ENCODE peak calls at places on chromosomes 4 and X, in four cellular contexts. W is K562, F is SK-N-SH, Y is HepG2. X is an unnamed sample.

GRCh38 chr4:75142377-75142776 is 209.5 kb downstream of the PARM1 start:
- DNase-seq in F (no peak), W (no peak), Y (no peak), X (no peak)

GRCh38 chrX:97310373-97310772 is 426.7 kb downstream of the RPA4 start:
- DNase-seq in F (no peak), W (peak), Y (no peak), X (peak)

GRCh38 chr4:129364747-129365452 is 268.9 kb downstream of the C4orf33 start:
- DNase-seq in W (no peak), Y (no peak), F (no peak), X (no peak)

GRCh38 chrX:28189011-28189410 is 207.8 kb upstream of the DCAF8L1 start:
- DNase-seq in W (no peak), F (no peak), Y (no peak), X (no peak)

GRCh38 chr4:24965627-24966026 is 52.8 kb upstream of the CCDC149 start:
- DNase-seq in Y (no peak), F (no peak), W (peak), X (peak)

GRCh38 chr4:47221721-47222120 is 190.4 kb downstream of the GABRB1 start:
- DNase-seq in Y (no peak), W (no peak), F (no peak), X (no peak)

GRCh38 chrX:17553451-17553850 is 178.5 kb downstream of the NHS start:
- DNase-seq in W (no peak), F (no peak), Y (no peak), X (peak)

GRCh38 chr4:76977731-76978350 is 28.3 kb downstream of the SEPTIN11 start:
- DNase-seq in W (no peak), Y (no peak), F (no peak), X (no peak)

GRCh38 chrX:71911023-71911730 is 532 bp downstream of the NHSL2 start:
- DNase-seq in Y (no peak), W (no peak), F (peak), X (no peak)

GRCh38 chrX:21509912-21510311 is 135.7 kb downstream of the CNKSR2 start:
- DNase-seq in F (no peak), Y (no peak), W (no peak), X (no peak)

GRCh38 chrX:45011131-45011530 is 138.1 kb downstream of the KDM6A start:
- DNase-seq in Y (no peak), W (no peak), F (no peak), X (no peak)

GRCh38 chrX:105658136-105658535 is 164.2 kb upstream of the NRK start:
- DNase-seq in W (no peak), F (no peak), Y (no peak), X (no peak)

GRCh38 chr4:141132689-141133145 is 552 bp downstream of the RNF150 start:
- DNase-seq in Y (no peak), W (no peak), F (peak), X (peak)

GRCh38 chr4:36011381-36011780 is 232.9 kb downstream of the ARAP2 start:
- DNase-seq in F (no peak), Y (no peak), W (no peak), X (no peak)

GRCh38 chr4:124757121-124757520 is 44.6 kb upstream of the ANKRD50 start:
- DNase-seq in W (no peak), Y (no peak), F (no peak), X (no peak)

GRCh38 chrX:3609800-3610199 is 103.6 kb downstream of the PRKX start:
- DNase-seq in W (no peak), F (no peak), Y (no peak), X (no peak)

GRCh38 chr4:24056258-24056657 is 166.4 kb upstream of the PPARGC1A start:
- DNase-seq in F (no peak), W (no peak), Y (no peak), X (no peak)

GRCh38 chr4:141432000-141432712 is 204.2 kb upstream of the IL15 start:
- DNase-seq in Y (no peak), W (no peak), F (no peak), X (no peak)

GRCh38 chrX:110244951-110245480 is 72.9 kb downstream of the AMMECR1 start:
- DNase-seq in W (no peak), F (no peak), Y (no peak), X (no peak)

GRCh38 chrX:115968436-115969252 is 201.9 kb upstream of the AGTR2 start:
- DNase-seq in Y (no peak), W (no peak), F (peak), X (peak)

GRCh38 chrX:137194164-137194563 is 160.4 kb upstream of the GPR101 start:
- DNase-seq in W (peak), Y (peak), F (peak), X (no peak)

GRCh38 chr4:70902577-70903281 is 560 bp downstream of the MOB1B start:
- DNase-seq in Y (no peak), W (no peak), F (no peak), X (peak)

GRCh38 chrX:70360366-70360765 is 62.7 kb upstream of the GDPD2 start:
- DNase-seq in W (no peak), F (no peak), Y (no peak), X (no peak)

GRCh38 chr4:23888421-23889319 is 1.2 kb downstream of the PPARGC1A start:
- DNase-seq in F (peak), Y (peak), W (no peak), X (no peak)

DNA sequence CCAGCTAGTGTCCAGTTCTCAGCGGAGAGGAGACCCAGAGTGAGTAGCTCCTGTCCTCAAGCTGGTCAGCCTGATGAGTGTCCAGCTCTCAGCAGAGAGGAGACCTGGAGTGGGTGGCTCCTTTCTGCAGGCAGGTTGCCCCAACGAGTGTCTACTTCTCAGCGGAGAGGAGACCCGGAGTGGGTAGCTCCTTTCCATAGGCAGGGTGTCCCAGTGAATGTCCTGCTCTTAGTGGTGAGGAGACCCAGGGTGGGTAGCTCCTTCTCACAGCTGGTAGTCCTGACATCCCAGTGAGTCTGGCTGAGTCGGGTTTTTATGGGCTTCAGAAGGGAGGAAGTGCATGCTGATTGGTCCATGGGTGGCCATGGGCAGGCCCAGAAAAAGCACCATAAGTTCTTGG is 55.7 kb upstream of the NUDT6 start:
- DNase-seq in F (no peak), Y (no peak), W (peak), X (no peak)
- TF ChIP-seq JUND in F (no peak), Y (no peak), W (no peak), X (no peak)

GRCh38 chr4:41380758-41381157 is 124.0 kb downstream of the UCHL1 start:
- DNase-seq in Y (no peak), W (no peak), F (no peak), X (no peak)

GRCh38 chr4:41381384-41381783 is 124.7 kb downstream of the UCHL1 start:
- DNase-seq in Y (no peak), F (no peak), W (no peak), X (no peak)

GRCh38 chr4:41389356-41389755 is 132.6 kb downstream of the UCHL1 start:
- DNase-seq in Y (no peak), W (no peak), F (no peak), X (no peak)

GRCh38 chr4:41385486-41385885 is 128.8 kb downstream of the UCHL1 start:
- DNase-seq in Y (no peak), F (no peak), W (no peak), X (no peak)

GRCh38 chr4:41384992-41385391 is 128.3 kb downstream of the UCHL1 start:
- DNase-seq in Y (no peak), W (peak), F (peak), X (no peak)
- TF ChIP-seq JUND in Y (no peak), W (no peak), F (no peak), X (no peak)

GRCh38 chrX:155262970-155263754 is 1.1 kb downstream of the RAB39B start:
- DNase-seq in Y (no peak), F (no peak), W (no peak), X (no peak)
- TF ChIP-seq JUND in Y (no peak), F (no peak), W (no peak), X (no peak)

GRCh38 chrX:114798902-114799301 is 215.0 kb downstream of the HTR2C start:
- DNase-seq in F (no peak), W (no peak), Y (no peak), X (no peak)
- TF ChIP-seq JUND in F (peak), W (no peak), Y (no peak), X (no peak)

GRCh38 chr4:152700151-152700550 is 20.4 kb upstream of the TMEM154 start:
- DNase-seq in Y (no peak), F (no peak), W (no peak), X (no peak)

GRCh38 chr4:152698012-152698499 is 18.3 kb upstream of the TMEM154 start:
- DNase-seq in F (no peak), W (no peak), Y (no peak), X (no peak)

GRCh38 chr4:152699313-152699712 is 19.5 kb upstream of the TMEM154 start:
- DNase-seq in F (no peak), W (no peak), Y (no peak), X (no peak)

GRCh38 chr4:152696764-152697250 is 17.0 kb upstream of the TMEM154 start:
- DNase-seq in F (no peak), Y (peak), W (no peak), X (no peak)

DNA sequence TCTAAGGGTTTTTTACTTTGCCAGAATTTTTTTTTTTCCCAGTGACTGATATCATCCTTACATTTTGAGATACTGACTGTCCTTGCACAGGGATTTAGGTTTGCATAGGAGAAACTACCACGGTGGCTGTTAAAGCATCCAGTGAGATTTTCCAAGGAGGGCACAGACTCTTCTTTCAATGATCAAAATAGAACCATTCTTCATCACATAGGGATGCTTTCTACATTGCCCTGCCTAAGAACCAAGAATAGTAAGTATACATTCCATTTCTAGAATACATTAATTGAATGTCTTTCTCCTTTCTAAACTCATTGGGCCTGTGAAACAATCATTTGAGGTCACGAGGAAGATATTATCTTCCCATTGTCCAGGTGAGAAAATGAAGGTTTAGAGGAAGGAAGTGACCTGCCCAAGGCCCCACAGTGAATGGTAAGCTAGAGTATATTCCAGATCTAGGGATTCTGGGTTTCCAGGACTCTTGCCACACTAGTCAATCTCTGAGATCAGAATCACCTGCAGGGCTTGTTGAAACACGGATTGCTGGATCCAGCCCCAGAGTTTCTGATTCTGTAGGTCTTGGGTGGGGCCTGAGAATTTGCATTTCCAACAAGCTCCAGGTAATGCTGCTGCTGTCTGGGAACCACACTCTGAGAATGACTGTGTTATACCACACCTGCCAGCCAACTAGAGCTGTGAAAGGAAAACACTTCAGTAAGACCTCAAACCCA is 17.7 kb upstream of the TMEM154 start:
- DNase-seq in Y (no peak), F (no peak), W (no peak), X (no peak)
- TF ChIP-seq JUND in Y (no peak), F (no peak), W (no peak), X (no peak)

DNA sequence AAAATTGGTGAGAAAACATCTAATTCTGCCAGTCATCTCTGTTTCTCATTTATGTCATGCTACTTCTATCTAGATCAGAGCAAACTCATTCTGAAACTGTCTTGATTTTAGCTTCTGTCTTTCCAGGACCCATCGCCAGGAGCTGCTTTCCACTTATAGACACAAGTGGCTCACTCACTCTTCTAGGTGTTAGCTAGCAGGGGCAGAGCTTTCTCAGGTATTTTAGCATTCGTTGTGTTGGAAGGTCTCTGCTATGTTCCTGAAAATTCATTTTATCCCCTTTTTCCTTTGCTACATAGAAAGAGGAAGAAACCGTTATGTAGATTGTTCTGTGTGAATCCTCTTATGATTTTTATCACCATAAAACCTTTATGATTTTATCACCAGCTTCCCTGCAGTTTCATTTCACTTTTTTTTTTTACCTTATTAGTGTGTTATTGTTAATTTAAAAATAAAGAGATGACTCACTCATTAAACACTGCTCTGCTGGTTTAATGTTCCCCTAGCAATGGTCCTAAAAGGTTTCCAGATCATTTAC is 246.6 kb upstream of the AADAT start:
- DNase-seq in Y (no peak), W (no peak), F (no peak), X (no peak)
- TF ChIP-seq JUND in Y (no peak), W (no peak), F (no peak), X (no peak)

GRCh38 chr4:169620846-169621228 is 459 bp downstream of the CLCN3 start:
- DNase-seq in F (peak), W (peak), Y (peak), X (no peak)
- TF ChIP-seq JUND in F (no peak), W (no peak), Y (no peak), X (no peak)

DNA sequence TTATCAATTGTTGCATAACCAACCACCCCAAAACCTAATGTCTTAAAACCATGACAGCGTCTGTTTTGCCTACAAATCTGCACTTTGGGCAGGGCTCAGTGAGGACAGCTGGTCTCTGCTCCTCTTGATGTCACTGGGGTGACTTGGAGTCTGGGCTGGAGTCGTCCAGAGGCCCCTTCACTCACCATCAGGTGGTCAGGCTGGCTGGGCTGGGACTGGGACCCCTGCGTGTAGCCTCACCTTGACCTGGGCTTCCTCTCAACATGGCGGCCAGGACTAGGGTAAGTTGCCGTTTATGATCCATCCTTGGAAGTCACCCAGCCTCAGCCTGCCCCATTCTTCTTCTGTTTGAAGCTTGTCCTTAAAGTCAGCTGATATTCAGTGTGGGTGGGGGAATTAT is 116.8 kb upstream of the NKX1-1 start:
- DNase-seq in Y (no peak), F (no peak), W (no peak), X (no peak)
- TF ChIP-seq JUND in Y (no peak), F (no peak), W (no peak), X (no peak)

GRCh38 chrX:112668476-112669404 is 11.0 kb downstream of the LHFPL1 start:
- DNase-seq in Y (no peak), F (no peak), W (no peak), X (no peak)
- TF ChIP-seq JUND in Y (no peak), F (no peak), W (no peak), X (no peak)

DNA sequence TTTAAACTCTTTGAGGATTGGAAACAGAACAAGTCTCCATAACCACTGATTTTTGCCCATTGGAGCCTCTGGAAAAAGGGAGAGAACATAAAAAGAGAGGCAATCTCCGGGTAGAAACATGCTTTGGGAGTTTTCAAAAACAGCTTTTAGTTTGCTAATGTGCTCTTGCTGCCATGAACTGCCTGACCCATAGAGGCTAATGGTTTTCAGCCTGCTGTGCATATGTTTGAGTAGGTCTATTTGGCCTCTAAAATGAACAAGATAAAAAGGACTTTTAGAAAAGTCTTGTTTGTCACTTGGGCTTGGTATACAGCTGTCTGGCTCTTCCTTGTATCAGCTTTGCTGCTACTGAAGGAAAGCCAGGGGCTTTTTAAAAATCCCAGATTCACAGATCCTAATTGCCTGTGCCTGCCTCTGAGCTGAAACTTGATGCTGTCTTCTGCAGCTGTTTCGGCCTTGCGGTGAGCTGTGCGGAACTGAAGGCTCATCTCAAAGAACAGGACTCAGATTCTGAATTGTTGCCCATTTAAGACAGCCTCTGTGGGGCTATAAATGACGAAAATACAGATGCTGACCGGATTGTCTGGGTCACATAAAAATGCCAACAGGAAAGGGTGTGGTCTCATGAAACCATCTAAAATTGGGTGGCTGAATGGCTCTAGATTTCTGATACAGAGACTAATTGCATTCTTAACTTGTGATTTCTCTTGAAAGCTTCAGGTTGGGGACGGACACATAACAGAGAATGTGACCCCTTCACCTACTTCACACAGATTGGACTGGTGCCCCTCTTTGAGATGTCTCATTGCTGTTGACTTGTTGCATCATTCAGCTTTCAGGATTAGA is 18.4 kb upstream of the ZNF41 start:
- DNase-seq in Y (no peak), W (no peak), F (no peak), X (no peak)
- TF ChIP-seq JUND in Y (no peak), W (no peak), F (no peak), X (no peak)

X was measured in T47D.